ENCODE peak calls at places on chromosomes 13 and 19, in eight cellular contexts. O is AG10803, E is cardiac fibroblast, H is fibroblast of lung, R is gastrocnemius medialis, F is B cell, K is epithelial cell of esophagus, M is progenitor cell of endocrine pancreas. X is an unnamed sample.

GRCh38 chr13:32976046-32976781 is 40.0 kb upstream of the KL start:
- DNase-seq in K (no peak), O (no peak), R (no peak), M (no peak), E (no peak), H (no peak), F (no peak), X (no peak)

GRCh38 chr13:80339841-80340642 is 884 bp downstream of the SPRY2 start:
- DNase-seq in E (peak; percentile 43), F (peak; percentile 41), O (no peak), K (peak; percentile 59), R (peak; percentile 29), M (peak; percentile 23), H (peak; percentile 54), X (peak; percentile 6)

GRCh38 chr13:99383946-99384345 is 76.7 kb upstream of the GPR183 start:
- DNase-seq in F (no peak), K (no peak), M (no peak), O (no peak), E (no peak), R (no peak), H (no peak), X (no peak)

GRCh38 chr19:2089001-2089711 is 7.0 kb downstream of the MOB3A start:
- DNase-seq in F (no peak), O (peak; percentile 25), H (peak; percentile 39), R (no peak), M (no peak), E (peak; percentile 56), K (peak; percentile 98), X (no peak)

GRCh38 chr13:30892966-30893365 is 13.1 kb upstream of the MEDAG start:
- DNase-seq in K (peak; percentile 23), H (peak; percentile 56), R (no peak), F (no peak), O (peak; percentile 63), M (peak; percentile 21), E (peak; percentile 74), X (peak; percentile 19)

GRCh38 chr13:102236830-102237621 is 164.8 kb downstream of the FGF14 start:
- DNase-seq in H (no peak), E (no peak), F (no peak), R (no peak), K (no peak), M (no peak), O (no peak), X (no peak)

GRCh38 chr19:45901432-45901903 is 945 bp downstream of the MYPOP start:
- DNase-seq in E (peak; percentile 39), O (peak; percentile 33), F (peak; percentile 77), M (no peak), K (peak; percentile 52), R (no peak), H (peak; percentile 50), X (no peak)

GRCh38 chr13:51614350-51614786 is 30.1 kb downstream of the WDFY2 start:
- DNase-seq in F (peak; percentile 41), O (peak; percentile 62), R (no peak), M (no peak), H (no peak), E (no peak), K (no peak), X (peak; percentile 12)

GRCh38 chr13:52797176-52797575 is 51.3 kb downstream of the PCDH8 start:
- DNase-seq in O (no peak), K (no peak), F (no peak), M (no peak), H (no peak), R (no peak), E (no peak), X (no peak)

GRCh38 chr19:41638624-41639023 is 11.8 kb upstream of the CEACAM4 start:
- DNase-seq in R (no peak), K (no peak), H (no peak), M (no peak), F (no peak), O (no peak), E (no peak), X (no peak)

GRCh38 chr13:28637714-28638355 is 21.1 kb upstream of the POMP start:
- DNase-seq in M (no peak), E (peak; percentile 34), O (no peak), F (no peak), H (no peak), R (no peak), K (no peak), X (no peak)

DNA sequence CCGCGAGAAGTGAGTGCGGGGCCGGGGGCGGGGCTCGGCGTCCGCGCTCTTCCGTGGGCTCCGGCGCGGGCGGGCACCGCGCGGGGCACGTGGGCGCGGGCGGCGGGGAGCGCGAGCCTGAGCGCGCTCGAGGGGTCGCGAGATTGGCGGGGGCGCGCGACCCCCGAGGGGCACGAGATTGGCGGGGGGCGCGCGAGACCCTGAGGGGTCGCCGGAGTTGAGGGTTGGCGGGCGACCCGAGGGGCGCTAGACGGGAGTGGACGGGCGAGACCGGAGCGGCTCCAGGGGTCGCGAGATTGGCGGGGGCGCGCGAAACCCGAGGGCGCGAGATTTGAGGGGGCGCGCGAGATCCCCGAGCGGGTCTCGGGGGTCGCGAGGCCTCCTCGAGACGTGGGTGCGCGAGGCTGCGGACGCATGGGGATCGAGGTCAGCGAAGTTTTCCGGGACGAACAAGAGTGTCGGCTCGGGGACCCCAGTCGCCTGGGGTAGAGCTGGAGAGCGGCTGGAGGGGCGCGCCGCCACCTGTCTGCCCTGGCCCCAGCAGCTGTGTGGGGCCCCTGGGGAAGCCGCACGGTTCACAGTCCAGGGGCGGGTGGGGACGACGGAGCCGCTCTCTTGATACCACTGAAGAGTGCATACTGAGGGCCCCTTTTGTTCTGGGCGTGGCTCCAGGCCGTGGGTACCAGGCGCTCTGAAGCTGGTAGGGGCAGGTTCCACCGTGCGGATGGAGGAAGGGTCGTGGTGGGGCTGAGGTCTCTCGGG is 682 bp downstream of the SSBP4 start:
- DNase-seq in H (no peak), F (peak; percentile 79), M (peak; percentile 20), O (no peak), E (no peak), R (no peak), K (no peak), X (no peak)
- TF ChIP-seq CTCF in H (no peak), F (no peak), M (peak; percentile 16), O (no peak), E (no peak), R (no peak), K (no peak), X (no peak)

DNA sequence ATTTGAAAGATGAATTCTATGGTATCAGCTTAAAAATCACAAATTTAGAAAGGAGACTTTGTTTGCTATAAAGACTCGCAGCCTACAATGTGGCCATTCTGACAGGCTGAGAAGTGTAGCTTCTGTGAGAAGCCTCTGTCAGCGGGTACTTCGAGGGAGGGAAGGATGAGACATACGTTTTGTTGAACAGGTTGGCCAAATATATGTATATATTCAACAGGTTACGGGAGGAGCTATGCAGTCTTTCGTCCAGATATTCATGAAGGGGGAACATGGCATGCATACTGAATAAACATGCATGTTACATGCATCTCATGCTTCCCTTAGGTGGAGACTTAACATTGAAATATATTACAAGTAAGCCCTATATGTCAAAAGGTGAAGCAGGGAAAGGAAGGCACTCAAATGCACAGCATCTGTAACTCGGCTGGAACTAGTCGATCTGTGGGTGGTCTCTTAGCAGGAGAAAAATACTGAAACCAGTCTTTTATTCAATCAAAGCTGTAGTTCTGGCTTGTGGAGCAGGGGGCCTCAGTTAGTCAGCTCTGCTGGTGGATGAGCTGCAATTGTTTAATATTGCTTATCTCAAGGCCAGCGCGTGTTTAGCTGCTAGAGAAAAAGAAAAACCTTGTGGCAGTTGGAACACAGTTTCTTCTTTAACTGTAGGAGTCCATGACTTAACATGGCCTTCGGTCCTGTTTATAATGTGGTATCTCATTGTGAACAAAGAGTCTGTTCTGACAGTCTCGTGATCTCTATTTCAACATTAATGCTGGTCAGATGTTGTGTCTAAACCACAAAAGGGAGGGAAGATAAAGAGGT is 94.3 kb downstream of the FAM216B start:
- DNase-seq in E (peak; percentile 64), M (no peak), O (no peak), K (no peak), F (no peak), R (no peak), H (no peak), X (no peak)
- TF ChIP-seq CTCF in E (peak; percentile 38), M (peak; percentile 42), O (no peak), K (no peak), F (no peak), R (no peak), H (peak; percentile 36), X (peak; percentile 17)

GRCh38 chr19:858868-859843 is at the start of gene CFD:
- DNase-seq in E (no peak), M (no peak), K (no peak), F (peak; percentile 72), O (no peak), H (no peak), R (peak; percentile 52), X (no peak)

GRCh38 chr19:862529-863304 is 3.3 kb downstream of the CFD start:
- DNase-seq in E (peak; percentile 39), F (peak; percentile 88), O (no peak), H (peak; percentile 37), R (no peak), K (peak; percentile 71), M (no peak), X (peak; percentile 9)

GRCh38 chr19:861756-862528 is 2.5 kb downstream of the CFD start:
- DNase-seq in F (peak; percentile 85), R (no peak), O (no peak), M (no peak), K (peak; percentile 66), E (peak; percentile 32), H (no peak), X (no peak)

GRCh38 chr19:861099-861755 is 1.8 kb downstream of the CFD start:
- DNase-seq in M (no peak), H (no peak), R (no peak), F (no peak), E (no peak), K (no peak), O (no peak), X (no peak)

DNA sequence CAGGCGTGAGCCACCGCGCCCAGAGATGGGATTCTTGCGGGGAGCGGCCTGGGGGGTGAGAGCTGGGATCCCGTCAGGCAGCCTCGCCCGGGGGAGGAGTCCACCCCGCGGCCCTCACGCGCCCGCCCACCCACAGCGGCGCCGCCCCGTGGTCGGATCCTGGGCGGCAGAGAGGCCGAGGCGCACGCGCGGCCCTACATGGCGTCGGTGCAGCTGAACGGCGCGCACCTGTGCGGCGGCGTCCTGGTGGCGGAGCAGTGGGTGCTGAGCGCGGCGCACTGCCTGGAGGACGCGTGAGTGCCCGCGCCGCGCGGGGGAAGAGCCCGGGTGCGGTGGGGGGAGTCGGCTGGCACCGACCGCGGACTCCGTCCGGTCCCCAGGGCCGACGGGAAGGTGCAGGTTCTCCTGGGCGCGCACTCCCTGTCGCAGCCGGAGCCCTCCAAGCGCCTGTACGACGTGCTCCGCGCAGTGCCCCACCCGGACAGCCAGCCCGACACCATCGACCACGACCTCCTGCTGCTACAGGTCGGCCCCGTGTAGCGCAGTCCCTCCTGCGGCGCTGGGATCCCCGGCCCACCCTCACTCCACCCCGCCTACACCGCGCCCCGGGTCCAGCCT is 1.1 kb downstream of the CFD start:
- DNase-seq in H (peak; percentile 47), F (peak; percentile 90), M (peak; percentile 52), O (peak; percentile 74), K (peak; percentile 77), R (no peak), E (peak; percentile 49), X (peak; percentile 23)
- TF ChIP-seq CTCF in H (no peak), F (peak; percentile 6), M (peak; percentile 29), O (peak; percentile 1), K (no peak), R (no peak), E (no peak), X (peak; percentile 59)

DNA sequence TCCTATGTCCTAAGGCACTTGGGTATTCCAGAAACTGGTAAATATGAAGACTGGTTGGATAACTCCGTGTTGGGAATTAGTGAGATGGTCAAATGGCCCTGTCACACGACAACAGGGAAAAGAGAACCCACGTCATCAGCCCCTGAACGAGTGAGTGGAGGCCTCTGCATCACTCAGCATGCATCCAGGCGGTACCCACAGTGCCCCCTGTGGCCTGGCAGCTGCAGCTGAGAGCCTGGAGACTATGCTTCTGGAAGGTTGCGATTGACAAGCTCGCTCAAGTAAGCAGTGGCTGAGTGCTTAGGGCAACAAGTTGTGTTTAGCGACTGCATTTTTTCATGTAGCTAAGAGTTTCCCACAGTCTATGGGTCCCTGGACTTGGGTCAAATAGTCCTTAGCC is 55.9 kb downstream of the COL4A2 start:
- DNase-seq in E (no peak), H (no peak), M (no peak), R (no peak), K (no peak), O (no peak), F (no peak), X (no peak)
- TF ChIP-seq CTCF in E (peak; percentile 27), H (no peak), M (peak; percentile 17), R (no peak), K (no peak), O (no peak), F (no peak), X (peak; percentile 43)